ENCODE peak calls at places on chromosome 2, in four cellular contexts. G is A549, I is tibial nerve, M is K562. D is an unnamed sample.
A peak's percentile ranks its signal among the peaks of the same experiment; 100 is the strongest.

GRCh38 chr2:70081221-70081620 is 6.1 kb upstream of the PCBP1 start:
- DNase-seq in G (no peak), I (no peak), M (no peak), D (no peak)

GRCh38 chr2:241809383-241810303 is 650 bp downstream of the NEU4 start:
- DNase-seq in G (no peak), I (no peak), M (no peak), D (no peak)

GRCh38 chr2:239916205-239917127 is 108.7 kb downstream of the NDUFA10 start:
- DNase-seq in G (no peak), I (no peak), M (no peak), D (peak; percentile 45)

GRCh38 chr2:145764631-145765030 is 1244.7 kb upstream of the ZEB2 start:
- DNase-seq in G (no peak), I (peak; percentile 17), M (no peak), D (no peak)

GRCh38 chr2:240789501-240790369 is 30.3 kb downstream of the KIF1A start:
- DNase-seq in G (no peak), I (no peak), M (no peak), D (no peak)

GRCh38 chr2:122079844-122080243 is 324.4 kb downstream of the TSN start:
- DNase-seq in G (no peak), I (no peak), M (no peak), D (no peak)

GRCh38 chr2:31523871-31524492 is 56.8 kb downstream of the SRD5A2 start:
- DNase-seq in G (peak; percentile 62), I (no peak), M (peak; percentile 59), D (peak; percentile 55)

GRCh38 chr2:1887915-1888314 is 143.6 kb upstream of the PXDN start:
- DNase-seq in G (peak; percentile 41), I (no peak), M (peak; percentile 8), D (no peak)

GRCh38 chr2:197869501-197870111 is 65.2 kb downstream of the PLCL1 start:
- DNase-seq in G (no peak), I (no peak), M (peak; percentile 42), D (no peak)

GRCh38 chr2:207530160-207531023 is 630 bp downstream of the CREB1 start:
- DNase-seq in G (peak; percentile 49), I (no peak), M (peak; percentile 51), D (peak; percentile 54)

GRCh38 chr2:168136392-168136977 is 110.9 kb downstream of the STK39 start:
- DNase-seq in G (peak; percentile 52), I (no peak), M (peak; percentile 38), D (no peak)

GRCh38 chr2:76391663-76392062 is 680.9 kb upstream of the GCFC2 start:
- DNase-seq in G (no peak), I (no peak), M (no peak), D (peak; percentile 26)

GRCh38 chr2:3443685-3444084 is 64.2 kb downstream of the TRAPPC12 start:
- DNase-seq in G (peak; percentile 48), I (no peak), M (no peak), D (no peak)

GRCh38 chr2:146262606-146263005 is 1582.2 kb upstream of the ACVR2A start:
- DNase-seq in G (no peak), I (no peak), M (no peak), D (no peak)

GRCh38 chr2:232588680-232589585 is 38.4 kb downstream of the EIF4E2 start:
- DNase-seq in G (peak; percentile 56), I (no peak), M (peak; percentile 5), D (peak; percentile 86)

GRCh38 chr2:43073373-43073772 is 153.0 kb downstream of the ZFP36L2 start:
- DNase-seq in G (peak; percentile 64), I (no peak), M (peak; percentile 81), D (no peak)

GRCh38 chr2:238494573-238494961 is 67.8 kb downstream of the ASB1 start:
- DNase-seq in G (no peak), I (no peak), M (no peak), D (peak; percentile 13)

GRCh38 chr2:85772019-85772745 is 18.4 kb downstream of the ATOH8 start:
- DNase-seq in G (peak; percentile 90), I (peak; percentile 99), M (no peak), D (peak; percentile 98)

GRCh38 chr2:62304429-62305417 is 108.8 kb downstream of the B3GNT2 start:
- DNase-seq in G (no peak), I (no peak), M (peak; percentile 96), D (peak; percentile 56)

GRCh38 chr2:114010001-114010400 is 120.1 kb downstream of the ACTR3 start:
- DNase-seq in G (no peak), I (no peak), M (no peak), D (no peak)

GRCh38 chr2:79585701-79586428 is 73.0 kb downstream of the CTNNA2 start:
- DNase-seq in G (peak; percentile 42), I (no peak), M (no peak), D (no peak)

GRCh38 chr2:174711206-174711605 is 53.1 kb downstream of the CHRNA1 start:
- DNase-seq in G (no peak), I (no peak), M (no peak), D (no peak)

DNA sequence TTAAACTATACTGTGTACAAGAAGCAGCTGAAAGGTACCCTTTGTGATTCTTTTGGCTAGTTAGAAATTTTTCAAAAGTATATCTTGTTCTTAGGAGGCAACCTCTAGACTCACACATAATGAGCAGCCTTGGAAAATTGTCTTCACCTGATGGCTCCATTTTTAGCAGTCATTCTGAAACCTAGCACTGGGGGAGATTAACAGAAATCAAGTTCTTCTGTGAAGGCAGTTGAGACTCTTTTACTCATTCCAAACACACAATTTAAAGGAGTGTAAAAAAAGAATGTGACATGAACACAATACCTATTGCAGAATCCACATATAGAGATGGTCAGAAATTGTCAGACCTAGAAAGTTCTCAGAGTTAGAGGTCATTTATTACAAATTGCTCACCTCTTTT is 197.7 kb downstream of the UBE2E3 start:
- DNase-seq in G (no peak), I (no peak), M (no peak), D (no peak)
- TF ChIP-seq EP300 in G (no peak), I (no peak), M (no peak), D (no peak)

DNA sequence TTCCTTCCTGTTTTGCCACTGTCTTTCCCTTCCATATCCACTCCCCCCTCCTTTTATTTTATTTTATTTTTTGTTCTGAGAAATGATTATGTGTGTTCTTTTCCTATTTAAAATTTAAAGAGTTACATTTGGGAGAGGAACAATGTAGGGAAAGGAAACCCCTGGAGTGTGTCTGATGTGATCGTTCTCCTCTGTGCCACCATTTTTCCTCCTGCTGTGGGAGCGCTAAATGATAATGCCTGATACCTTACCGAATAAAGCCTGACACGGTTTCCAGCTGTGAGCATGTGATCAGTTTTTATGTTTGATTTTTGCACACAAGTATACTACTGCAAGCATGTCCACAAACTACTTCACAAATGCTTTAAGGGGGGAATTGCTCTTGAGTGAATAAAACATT is 317.7 kb upstream of the FANCL start:
- DNase-seq in G (no peak), I (no peak), M (no peak), D (no peak)
- TF ChIP-seq POLR2A in G (no peak), I (no peak), M (no peak), D (no peak)

DNA sequence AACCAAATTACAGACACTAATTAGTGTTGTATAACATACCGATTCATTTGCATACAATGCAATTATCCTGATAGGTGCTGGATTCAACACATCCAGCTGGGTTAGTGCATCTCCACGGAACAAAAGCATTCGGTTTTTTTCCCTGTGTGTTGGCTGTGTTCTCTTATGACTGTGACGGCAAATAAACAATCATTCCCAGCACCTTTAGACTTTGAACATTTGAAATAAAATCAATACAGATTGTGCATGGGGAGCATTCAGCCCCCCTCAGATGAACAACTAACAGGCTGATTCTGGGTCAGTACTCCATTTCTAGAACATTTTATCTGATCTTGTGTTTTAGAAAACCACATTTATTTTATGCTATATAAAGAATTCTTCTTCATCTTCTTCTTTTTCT is 22.7 kb downstream of the FAM124B start:
- DNase-seq in G (no peak), I (no peak), M (no peak), D (no peak)
- H3K9me3 ChIP-seq in G (no peaks in the 10 kb centered on the region), I (no peaks in the 10 kb centered on the region), M (no peaks in the 10 kb centered on the region), D (no peaks in the 10 kb centered on the region)

DNA sequence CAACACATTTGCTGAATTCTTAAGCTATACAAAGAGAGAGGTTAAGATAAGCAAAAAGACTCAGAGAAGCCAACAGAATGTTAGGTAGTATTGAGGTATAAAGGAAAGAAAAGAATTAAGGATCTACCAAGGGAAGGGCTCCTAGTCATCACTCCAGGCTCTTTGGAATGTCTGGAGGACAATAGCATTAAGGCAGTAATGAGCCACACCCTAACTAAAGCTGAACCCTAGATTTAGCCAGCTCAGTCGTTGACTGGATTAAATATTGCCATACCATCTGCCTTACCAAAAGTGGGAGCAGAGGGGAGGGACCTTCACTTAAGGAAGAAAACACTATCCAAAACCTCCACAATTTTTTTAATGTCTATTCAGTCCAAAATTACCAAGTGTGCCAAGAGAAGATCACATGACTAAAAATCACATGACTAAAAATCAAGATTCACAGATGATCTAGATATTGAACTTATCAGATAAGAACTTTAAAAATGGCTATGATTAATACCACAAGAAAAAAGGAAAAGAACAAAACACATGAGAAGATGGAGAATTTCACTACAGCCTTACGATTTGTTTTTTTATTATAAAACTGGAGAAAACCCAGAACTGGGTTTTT is 59.7 kb downstream of the EXOC6B start:
- DNase-seq in G (peak; percentile 63), I (no peak), M (no peak), D (no peak)
- TF ChIP-seq EP300 in G (no peak), I (no peak), M (no peak), D (no peak)

GRCh38 chr2:21020668-21021288 is 23.1 kb downstream of the APOB start:
- DNase-seq in G (no peak), I (no peak), M (no peak), D (no peak)

GRCh38 chr2:21020031-21020667 is 23.7 kb downstream of the APOB start:
- DNase-seq in G (no peak), I (no peak), M (no peak), D (no peak)

GRCh38 chr2:21019678-21020021 is 24.2 kb downstream of the APOB start:
- DNase-seq in G (no peak), I (no peak), M (no peak), D (no peak)

GRCh38 chr2:21022792-21023367 is 21.0 kb downstream of the APOB start:
- DNase-seq in G (no peak), I (no peak), M (no peak), D (no peak)

DNA sequence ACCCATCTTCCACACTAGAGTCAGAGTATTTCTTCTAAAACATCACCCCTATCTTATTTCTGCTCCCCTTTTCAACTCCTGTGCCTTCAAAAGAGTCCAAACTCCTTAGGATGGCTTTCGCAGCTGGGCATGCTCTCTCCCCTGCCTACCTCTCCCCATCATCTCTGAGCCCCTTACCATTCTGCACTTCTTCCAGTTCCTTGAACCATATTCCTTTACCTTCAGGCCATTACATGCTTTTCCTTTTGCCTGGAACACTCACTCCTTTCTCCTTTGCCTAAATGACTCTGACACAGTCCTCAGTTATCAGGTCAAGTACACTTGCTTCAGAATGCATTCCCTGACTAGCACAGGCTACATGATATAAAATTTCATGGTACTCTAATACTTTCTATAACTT is 22.4 kb downstream of the APOB start:
- DNase-seq in G (no peak), I (no peak), M (no peak), D (no peak)
- TF ChIP-seq POLR2A in G (no peak), I (no peak), M (no peak), D (no peak)

GRCh38 chr2:173327421-173327820 is 27.3 kb upstream of the CDCA7 start:
- DNase-seq in G (no peak), I (no peak), M (no peak), D (no peak)

GRCh38 chr2:173323371-173323770 is 31.3 kb upstream of the CDCA7 start:
- DNase-seq in G (no peak), I (no peak), M (no peak), D (no peak)

GRCh38 chr2:173326806-173327205 is 27.9 kb upstream of the CDCA7 start:
- DNase-seq in G (no peak), I (no peak), M (no peak), D (no peak)
- H3K9me3 ChIP-seq in G (peaks cover 43% of the 10 kb centered on the region), I (peaks cover 72% of the 10 kb centered on the region), M (no peaks in the 10 kb centered on the region), D (peaks cover 3% of the 10 kb centered on the region)